ENCODE peak calls at places on chromosomes 2 and 18, in five cellular contexts. One of them, this sample, is unnamed.

GRCh38 chr2:147688252-147688651 is 156.6 kb upstream of the ACVR2A start:
- DNase-seq in MM.1S: no peak
- DNase-seq in ascending aorta: no peak
- DNase-seq in CD8-positive, alpha-beta memory T cell: no peak
- DNase-seq in astrocyte of the spinal cord: no peak
- DNase-seq in this sample: no peak

GRCh38 chr18:61334491-61334850 is 1.2 kb downstream of the CDH20 start:
- DNase-seq in MM.1S: no peak
- DNase-seq in ascending aorta: no peak
- DNase-seq in CD8-positive, alpha-beta memory T cell: no peak
- DNase-seq in astrocyte of the spinal cord: no peak
- DNase-seq in this sample: no peak

GRCh38 chr2:202337706-202338346 is 38.3 kb upstream of the BMPR2 start:
- DNase-seq in MM.1S: no peak
- DNase-seq in ascending aorta: no peak
- DNase-seq in CD8-positive, alpha-beta memory T cell: no peak
- DNase-seq in astrocyte of the spinal cord: no peak
- DNase-seq in this sample: no peak

GRCh38 chr2:176080540-176081355 is 3.0 kb downstream of the EVX2 start:
- DNase-seq in MM.1S: no peak
- DNase-seq in ascending aorta: no peak
- DNase-seq in CD8-positive, alpha-beta memory T cell: no peak
- DNase-seq in astrocyte of the spinal cord: no peak
- DNase-seq in this sample: no peak

GRCh38 chr2:239724194-239724849 is 300.8 kb downstream of the NDUFA10 start:
- DNase-seq in MM.1S: no peak
- DNase-seq in ascending aorta: no peak
- DNase-seq in CD8-positive, alpha-beta memory T cell: no peak
- DNase-seq in astrocyte of the spinal cord: no peak
- DNase-seq in this sample: no peak

GRCh38 chr2:221077799-221078198 is 494.3 kb downstream of the EPHA4 start:
- DNase-seq in MM.1S: no peak
- DNase-seq in ascending aorta: no peak
- DNase-seq in CD8-positive, alpha-beta memory T cell: no peak
- DNase-seq in astrocyte of the spinal cord: no peak
- DNase-seq in this sample: no peak

GRCh38 chr2:111154758-111155157 is 34.0 kb downstream of the BCL2L11 start:
- DNase-seq in MM.1S: no peak
- DNase-seq in ascending aorta: no peak
- DNase-seq in CD8-positive, alpha-beta memory T cell: no peak
- DNase-seq in astrocyte of the spinal cord: no peak
- DNase-seq in this sample: no peak

GRCh38 chr2:128388414-128389032 is 69.9 kb upstream of the HS6ST1 start:
- DNase-seq in MM.1S: peak
- DNase-seq in ascending aorta: no peak
- DNase-seq in CD8-positive, alpha-beta memory T cell: no peak
- DNase-seq in astrocyte of the spinal cord: no peak
- DNase-seq in this sample: no peak

GRCh38 chr18:45837283-45838070 is 12.0 kb downstream of the SIGLEC15 start:
- DNase-seq in MM.1S: no peak
- DNase-seq in ascending aorta: no peak
- DNase-seq in CD8-positive, alpha-beta memory T cell: no peak
- DNase-seq in astrocyte of the spinal cord: peak
- DNase-seq in this sample: peak

GRCh38 chr18:46174317-46175039 is 70.3 kb downstream of the HAUS1 start:
- DNase-seq in MM.1S: peak
- DNase-seq in ascending aorta: no peak
- DNase-seq in CD8-positive, alpha-beta memory T cell: peak
- DNase-seq in astrocyte of the spinal cord: peak
- DNase-seq in this sample: peak

GRCh38 chr2:223230352-223230751 is 178.4 kb downstream of the KCNE4 start:
- DNase-seq in MM.1S: no peak
- DNase-seq in ascending aorta: no peak
- DNase-seq in CD8-positive, alpha-beta memory T cell: no peak
- DNase-seq in astrocyte of the spinal cord: no peak
- DNase-seq in this sample: no peak

GRCh38 chr2:104702451-104702850 is 151.5 kb upstream of the POU3F3 start:
- DNase-seq in MM.1S: no peak
- DNase-seq in ascending aorta: no peak
- DNase-seq in CD8-positive, alpha-beta memory T cell: no peak
- DNase-seq in astrocyte of the spinal cord: peak
- DNase-seq in this sample: no peak

GRCh38 chr2:148603562-148603920 is 41.0 kb upstream of the EPC2 start:
- DNase-seq in MM.1S: no peak
- DNase-seq in ascending aorta: no peak
- DNase-seq in CD8-positive, alpha-beta memory T cell: no peak
- DNase-seq in astrocyte of the spinal cord: no peak
- DNase-seq in this sample: no peak

GRCh38 chr18:79975985-79976680 is 11.7 kb downstream of the HSBP1L1 start:
- DNase-seq in MM.1S: no peak
- DNase-seq in ascending aorta: no peak
- DNase-seq in CD8-positive, alpha-beta memory T cell: no peak
- DNase-seq in astrocyte of the spinal cord: no peak
- DNase-seq in this sample: no peak

GRCh38 chr2:241252778-241253475 is 62.5 kb downstream of the HDLBP start:
- DNase-seq in MM.1S: no peak
- DNase-seq in ascending aorta: no peak
- DNase-seq in CD8-positive, alpha-beta memory T cell: no peak
- DNase-seq in astrocyte of the spinal cord: no peak
- DNase-seq in this sample: no peak

GRCh38 chr18:59085797-59086196 is 53.9 kb upstream of the SEC11C start:
- DNase-seq in MM.1S: no peak
- DNase-seq in ascending aorta: no peak
- DNase-seq in CD8-positive, alpha-beta memory T cell: no peak
- DNase-seq in astrocyte of the spinal cord: peak
- DNase-seq in this sample: no peak